ENCODE peak calls at places on chromosomes 13 and 19, in ten cellular contexts. U is B cell, A is Peyer's patch, R is GM06990, I is omental fat pad, C is left ventricle myocardium inferior, K is A549, X is neural crest cell, V is psoas muscle, P is dorsolateral prefrontal cortex. W is an unnamed sample.

GRCh38 chr13:113628291-113629270 is 29.4 kb downstream of the ATP4B start:
- DNase-seq in U (no peak), A (no peak), R (no peak), I (no peak), C (peak), K (no peak), X (no peak), V (no peak), P (peak), W (peak)

GRCh38 chr19:35710784-35711723 is 6.7 kb downstream of the ZBTB32 start:
- DNase-seq in U (peak), A (no peak), R (peak), I (no peak), C (no peak), K (no peak), X (no peak), V (no peak), P (no peak), W (no peak)

GRCh38 chr13:68160466-68160865 is 930.3 kb upstream of the PCDH9 start:
- DNase-seq in U (no peak), A (no peak), R (no peak), I (no peak), C (no peak), K (no peak), X (no peak), V (no peak), P (no peak), W (no peak)

GRCh38 chr13:25920277-25920676 is 131.5 kb downstream of the SHISA2 start:
- DNase-seq in U (no peak), A (no peak), R (no peak), I (no peak), C (no peak), K (no peak), X (no peak), V (no peak), P (no peak), W (no peak)

GRCh38 chr13:110521946-110522345 is 39.6 kb downstream of the RAB20 start:
- DNase-seq in U (no peak), A (no peak), R (no peak), I (no peak), C (no peak), K (no peak), X (no peak), V (no peak), P (no peak), W (no peak)

GRCh38 chr19:6362351-6362801 is 1.0 kb downstream of the CLPP start:
- DNase-seq in U (peak), A (peak), R (peak), I (no peak), C (no peak), K (no peak), X (no peak), V (no peak), P (no peak), W (no peak)

GRCh38 chr19:11027381-11027780 is 61.9 kb upstream of the LDLR start:
- DNase-seq in U (no peak), A (no peak), R (no peak), I (no peak), C (no peak), K (no peak), X (no peak), V (no peak), P (no peak), W (no peak)

GRCh38 chr19:13022111-13022858 is 27.0 kb downstream of the NFIX start:
- DNase-seq in U (no peak), A (no peak), R (peak), I (no peak), C (peak), K (no peak), X (no peak), V (peak), P (peak), W (no peak)

GRCh38 chr19:1453525-1454371 is 3.8 kb downstream of the APC2 start:
- DNase-seq in U (no peak), A (no peak), R (no peak), I (no peak), C (no peak), K (peak), X (no peak), V (no peak), P (peak), W (no peak)

GRCh38 chr19:47093841-47094240 is 19.7 kb downstream of the ZC3H4 start:
- DNase-seq in U (no peak), A (peak), R (peak), I (no peak), C (no peak), K (no peak), X (no peak), V (no peak), P (no peak), W (peak)

GRCh38 chr19:40365613-40366401 is 17.3 kb downstream of the PLD3 start:
- DNase-seq in U (peak), A (peak), R (peak), I (peak), C (peak), K (peak), X (peak), V (peak), P (peak), W (no peak)

GRCh38 chr13:52665325-52665724 is 12.7 kb downstream of the SUGT1 start:
- DNase-seq in U (no peak), A (no peak), R (peak), I (no peak), C (no peak), K (peak), X (no peak), V (no peak), P (no peak), W (no peak)
- TF ChIP-seq CTCF in U (peak), A (no peak), R (peak), I (no peak), C (peak), K (peak), X (peak), V (peak), P (peak), W (peak)

DNA sequence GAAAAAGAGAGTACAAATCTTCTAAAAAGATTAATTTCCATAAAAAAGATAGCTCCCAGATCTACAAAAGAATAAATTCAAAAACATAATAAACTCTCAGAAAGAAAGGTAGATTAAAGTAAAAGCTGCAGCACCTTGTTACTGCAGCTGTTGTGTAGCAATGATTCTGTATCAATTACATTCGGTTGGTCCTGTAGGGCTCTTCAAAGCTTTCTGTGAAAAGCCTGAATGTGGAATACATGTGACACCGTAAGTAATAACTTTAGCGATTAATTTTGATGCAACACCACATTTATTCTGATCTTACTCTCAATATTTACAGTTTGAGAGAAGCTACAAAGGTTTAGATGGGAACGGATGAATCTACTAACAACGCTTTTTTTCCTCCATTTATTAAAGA is 279.2 kb downstream of the DACH1 start:
- DNase-seq in U (no peak), A (no peak), R (no peak), I (no peak), C (no peak), K (no peak), X (no peak), V (no peak), P (no peak), W (no peak)
- TF ChIP-seq CTCF in U (no peak), A (no peak), R (no peak), I (no peak), C (no peak), K (no peak), X (no peak), V (no peak), P (no peak), W (no peak)

DNA sequence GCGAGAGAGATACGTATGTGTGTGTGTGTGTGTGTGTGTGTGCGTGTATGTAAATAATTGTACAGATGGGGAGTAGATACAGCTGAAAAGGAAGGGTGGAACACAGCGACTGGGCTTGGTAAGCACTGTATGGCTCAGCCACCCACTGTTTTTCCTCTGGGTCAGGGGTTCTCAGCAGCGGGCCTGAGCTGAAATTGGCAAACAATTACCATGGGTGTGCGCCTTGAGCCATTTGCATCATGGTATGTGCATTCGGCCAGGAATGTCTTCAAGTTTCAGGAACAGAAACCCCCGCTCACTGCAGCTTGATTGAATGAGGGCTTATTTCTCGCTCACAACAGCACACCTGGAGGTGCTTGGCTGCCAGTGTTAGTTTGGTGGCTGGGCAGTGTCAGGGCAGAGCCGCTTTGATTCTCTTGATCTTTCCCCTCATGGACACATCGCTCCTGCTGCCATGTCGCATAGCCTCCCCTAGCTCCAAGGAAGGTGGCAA is 126.7 kb downstream of the SIPA1L3 start:
- DNase-seq in U (peak), A (peak), R (peak), I (no peak), C (no peak), K (no peak), X (no peak), V (no peak), P (no peak), W (no peak)
- TF ChIP-seq CTCF in U (peak), A (no peak), R (peak), I (no peak), C (no peak), K (no peak), X (no peak), V (no peak), P (no peak), W (no peak)

GRCh38 chr13:92806215-92806614 is 420.4 kb upstream of the GPC6 start:
- DNase-seq in U (no peak), A (no peak), R (no peak), I (no peak), C (no peak), K (no peak), X (no peak), V (no peak), P (no peak), W (no peak)

GRCh38 chr13:92804346-92804745 is 422.3 kb upstream of the GPC6 start:
- DNase-seq in U (no peak), A (no peak), R (no peak), I (no peak), C (no peak), K (no peak), X (no peak), V (no peak), P (no peak), W (no peak)

GRCh38 chr13:92807343-92807742 is 419.3 kb upstream of the GPC6 start:
- DNase-seq in U (no peak), A (no peak), R (no peak), I (no peak), C (no peak), K (no peak), X (no peak), V (no peak), P (no peak), W (no peak)

GRCh38 chr13:92804926-92805325 is 421.7 kb upstream of the GPC6 start:
- DNase-seq in U (no peak), A (no peak), R (no peak), I (no peak), C (no peak), K (no peak), X (no peak), V (no peak), P (no peak), W (no peak)

DNA sequence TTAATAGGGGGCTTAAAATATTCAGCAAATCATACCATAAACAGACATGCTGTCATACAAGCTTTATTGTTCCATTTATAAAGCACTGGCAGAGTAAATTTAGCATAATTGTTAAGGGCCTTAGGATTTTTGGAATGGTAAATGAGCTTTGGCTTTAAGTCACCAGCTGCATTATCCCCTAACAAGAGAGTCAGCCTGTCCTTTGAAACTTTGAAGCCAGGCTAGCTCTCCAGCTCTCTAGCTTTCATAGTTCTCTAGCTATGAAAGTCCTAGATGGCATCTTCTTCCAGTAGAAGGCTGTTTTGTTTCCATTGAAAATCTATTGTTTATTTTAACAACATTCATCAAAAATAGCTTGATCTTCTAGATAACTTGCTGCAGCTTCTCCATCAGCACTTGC is 420.8 kb upstream of the GPC6 start:
- DNase-seq in U (no peak), A (no peak), R (no peak), I (no peak), C (no peak), K (no peak), X (no peak), V (no peak), P (no peak), W (no peak)
- TF ChIP-seq CTCF in U (no peak), A (no peak), R (no peak), I (no peak), C (no peak), K (no peak), X (no peak), V (no peak), P (no peak), W (no peak)

DNA sequence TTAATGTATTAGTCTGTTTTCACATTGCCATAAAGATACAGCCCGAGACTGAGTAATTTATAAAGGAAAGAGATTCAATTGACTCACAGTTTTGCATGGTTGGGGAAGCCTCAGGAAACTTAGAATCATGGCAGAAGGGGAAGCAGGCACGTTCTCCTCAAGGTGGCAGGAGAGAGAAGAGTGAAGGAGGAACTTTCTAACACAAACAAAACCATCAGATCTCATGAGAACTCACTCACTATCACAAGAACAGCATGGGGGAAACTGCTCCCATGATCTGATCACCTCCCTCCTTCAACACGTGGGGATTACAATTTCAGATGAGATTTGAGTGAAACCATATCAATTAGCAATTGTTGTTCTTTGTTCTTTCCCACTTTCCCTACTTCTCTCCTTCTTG is 689.0 kb upstream of the SLITRK1 start:
- DNase-seq in U (no peak), A (no peak), R (no peak), I (no peak), C (no peak), K (no peak), X (no peak), V (no peak), P (no peak), W (no peak)
- TF ChIP-seq CTCF in U (no peak), A (no peak), R (no peak), I (no peak), C (peak), K (no peak), X (no peak), V (no peak), P (no peak), W (no peak)

DNA sequence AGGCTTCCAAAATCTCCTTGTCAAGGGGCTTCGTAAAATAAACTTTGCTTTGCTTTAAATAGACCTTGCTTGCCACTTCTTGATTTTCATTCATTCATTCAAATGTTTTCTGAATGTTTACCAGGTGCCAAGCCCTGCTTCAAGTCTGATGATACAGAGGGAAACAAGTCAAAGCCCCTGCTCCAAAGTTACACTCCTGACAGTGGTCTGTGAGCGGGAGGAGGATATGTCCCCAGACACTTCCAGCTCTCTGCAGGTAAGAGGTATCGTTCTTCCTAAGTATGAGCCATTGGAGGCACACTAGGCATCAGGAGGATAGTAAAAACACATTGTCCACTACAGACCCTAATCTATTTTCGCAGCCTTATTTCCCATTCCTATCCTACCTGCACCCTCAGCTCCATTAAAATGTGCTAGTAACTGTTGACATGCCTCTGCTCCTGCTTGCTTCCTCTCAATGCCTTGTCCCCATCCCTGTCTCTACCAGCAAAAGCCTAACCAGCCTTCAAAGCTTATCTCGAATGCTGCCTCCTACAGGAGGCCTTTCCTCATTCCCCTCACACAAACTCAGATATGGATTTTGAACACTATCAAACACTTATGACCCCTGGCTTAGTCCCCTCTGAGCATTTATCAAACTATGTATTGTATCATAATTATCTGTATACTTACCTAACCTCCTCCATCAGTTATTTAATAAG is 6.2 kb upstream of the WBP4 start:
- DNase-seq in U (no peak), A (no peak), R (no peak), I (no peak), C (no peak), K (peak), X (no peak), V (no peak), P (no peak), W (no peak)
- TF ChIP-seq CTCF in U (no peak), A (peak), R (peak), I (no peak), C (no peak), K (peak), X (peak), V (no peak), P (peak), W (peak)

GRCh38 chr19:39212377-39212742 is 8.3 kb upstream of the SYCN start:
- DNase-seq in U (no peak), A (peak), R (no peak), I (no peak), C (peak), K (peak), X (peak), V (no peak), P (no peak), W (no peak)
- TF ChIP-seq CTCF in U (peak), A (no peak), R (peak), I (no peak), C (no peak), K (peak), X (peak), V (no peak), P (no peak), W (peak)

GRCh38 chr13:72781461-72782439 is at the start of the genes DIS3 and PIBF1:
- DNase-seq in U (peak), A (peak), R (peak), I (peak), C (peak), K (peak), X (peak), V (peak), P (peak), W (peak)
- TF ChIP-seq CTCF in U (peak), A (no peak), R (no peak), I (no peak), C (peak), K (no peak), X (peak), V (no peak), P (peak), W (peak)

GRCh38 chr13:87999141-87999765 is 328.1 kb downstream of the SLITRK5 start:
- DNase-seq in U (no peak), A (no peak), R (no peak), I (no peak), C (no peak), K (no peak), X (no peak), V (no peak), P (no peak), W (no peak)

GRCh38 chr13:88000239-88000638 is 329.1 kb downstream of the SLITRK5 start:
- DNase-seq in U (no peak), A (no peak), R (no peak), I (no peak), C (no peak), K (no peak), X (no peak), V (no peak), P (no peak), W (no peak)

GRCh38 chr13:87998081-87998480 is 326.9 kb downstream of the SLITRK5 start:
- DNase-seq in U (no peak), A (no peak), R (no peak), I (no peak), C (no peak), K (no peak), X (no peak), V (no peak), P (no peak), W (no peak)

GRCh38 chr13:88000787-88001186 is 329.6 kb downstream of the SLITRK5 start:
- DNase-seq in U (no peak), A (no peak), R (no peak), I (no peak), C (no peak), K (no peak), X (no peak), V (no peak), P (no peak), W (no peak)

DNA sequence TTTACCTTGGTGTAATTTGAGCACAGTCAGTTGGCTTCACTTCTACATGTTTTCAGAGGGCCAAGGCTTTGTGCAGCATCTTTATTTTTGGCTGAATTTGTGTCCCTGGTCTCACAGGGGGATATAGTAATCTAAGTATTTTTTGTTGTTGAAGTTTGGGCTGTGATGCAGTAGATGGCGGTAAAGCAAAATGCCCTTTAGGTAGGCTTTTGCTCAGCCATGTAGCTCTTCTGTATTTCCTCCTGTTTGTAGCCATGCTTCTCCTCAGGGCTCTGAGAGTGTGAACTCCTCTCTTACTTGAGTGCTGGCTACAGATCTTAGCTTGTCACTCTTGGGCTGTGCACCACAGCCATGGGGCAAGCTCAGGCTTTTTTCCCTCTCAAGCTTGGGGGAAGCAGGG is 328.6 kb downstream of the SLITRK5 start:
- DNase-seq in U (no peak), A (no peak), R (no peak), I (no peak), C (no peak), K (no peak), X (no peak), V (no peak), P (no peak), W (no peak)
- TF ChIP-seq CTCF in U (no peak), A (no peak), R (no peak), I (no peak), C (no peak), K (no peak), X (no peak), V (no peak), P (no peak), W (peak)

GRCh38 chr13:19890030-19890429 is 26.6 kb upstream of the ZMYM5 start:
- DNase-seq in U (no peak), A (no peak), R (no peak), I (no peak), C (no peak), K (no peak), X (no peak), V (no peak), P (no peak), W (no peak)

GRCh38 chr13:19888799-19889198 is 25.4 kb upstream of the ZMYM5 start:
- DNase-seq in U (no peak), A (no peak), R (no peak), I (no peak), C (no peak), K (no peak), X (no peak), V (no peak), P (no peak), W (no peak)
- TF ChIP-seq CTCF in U (peak), A (no peak), R (no peak), I (no peak), C (peak), K (peak), X (no peak), V (peak), P (no peak), W (peak)